ENCODE peak calls at places on chromosomes 5 and 9, in eight cellular contexts. F, B, C, L, W, Z, I and T are unnamed samples.

GRCh38 chr9:6759114-6759977 is 1.6 kb downstream of the KDM4C start:
- DNase-seq in B (peak; percentile 89), F (peak; percentile 53), L (peak; percentile 38), W (peak; percentile 38), Z (peak; percentile 89), C (peak; percentile 32), I (no peak), T (no peak)

GRCh38 chr5:9498541-9499497 is 47.1 kb downstream of the SEMA5A start:
- DNase-seq in C (peak; percentile 58), I (no peak), L (no peak), B (peak; percentile 50), Z (peak; percentile 45), W (no peak), F (no peak), T (no peak)

GRCh38 chr9:5832093-5832542 is 799 bp downstream of the ERMP1 start:
- DNase-seq in L (peak; percentile 18), I (no peak), B (no peak), Z (no peak), W (no peak), F (peak; percentile 21), C (no peak), T (no peak)

GRCh38 chr5:1329111-1329579 is 15.8 kb downstream of the CLPTM1L start:
- DNase-seq in Z (no peak), I (no peak), L (no peak), W (no peak), C (no peak), F (no peak), B (no peak), T (no peak)

GRCh38 chr9:34195143-34195542 is 16.3 kb downstream of the UBAP1 start:
- DNase-seq in F (no peak), W (no peak), B (no peak), Z (no peak), L (no peak), I (no peak), C (no peak), T (no peak)

GRCh38 chr5:1419476-1420210 is 25.6 kb downstream of the SLC6A3 start:
- DNase-seq in B (no peak), L (no peak), W (no peak), Z (no peak), C (no peak), I (no peak), F (no peak), T (no peak)

GRCh38 chr5:120160120-120160895 is 303.8 kb upstream of the PRR16 start:
- DNase-seq in F (no peak), I (no peak), C (no peak), L (no peak), Z (peak; percentile 90), W (no peak), B (no peak), T (no peak)

GRCh38 chr9:132142883-132143282 is 19.0 kb upstream of the NTNG2 start:
- DNase-seq in I (no peak), B (no peak), Z (no peak), L (no peak), C (no peak), F (no peak), W (no peak), T (no peak)

GRCh38 chr5:148746826-148747535 is 79.4 kb upstream of the ADRB2 start:
- DNase-seq in F (no peak), W (no peak), I (no peak), B (no peak), C (no peak), L (no peak), Z (peak; percentile 15), T (no peak)

GRCh38 chr5:7745882-7746735 is 104.8 kb downstream of the CFAP90 start:
- DNase-seq in W (peak; percentile 71), B (peak; percentile 75), F (peak; percentile 5), C (peak; percentile 69), Z (peak; percentile 80), L (peak; percentile 48), I (peak; percentile 57), T (no peak)

GRCh38 chr9:104286792-104287191 is 192.7 kb downstream of the SMC2 start:
- DNase-seq in B (no peak), W (no peak), C (no peak), Z (peak; percentile 65), F (no peak), L (no peak), I (no peak), T (no peak)

GRCh38 chr9:98494852-98495251 is 213.9 kb downstream of the GABBR2 start:
- DNase-seq in B (no peak), W (no peak), L (no peak), F (no peak), C (no peak), Z (no peak), I (no peak), T (no peak)

GRCh38 chr9:134698111-134698510 is 56.5 kb downstream of the COL5A1 start:
- DNase-seq in C (no peak), L (no peak), B (no peak), W (no peak), Z (peak; percentile 25), I (no peak), F (no peak), T (no peak)

GRCh38 chr9:123235448-123235847 is 32.9 kb downstream of the STRBP start:
- DNase-seq in C (no peak), L (no peak), I (no peak), Z (no peak), B (no peak), F (no peak), W (no peak), T (no peak)

GRCh38 chr5:56941981-56942380 is 9.9 kb downstream of the MIER3 start:
- DNase-seq in C (no peak), I (no peak), L (no peak), F (no peak), B (peak; percentile 14), W (no peak), Z (no peak), T (no peak)

GRCh38 chr9:33498387-33498786 is 24.7 kb upstream of the NOL6 start:
- DNase-seq in F (no peak), W (no peak), C (no peak), Z (peak; percentile 43), I (no peak), B (no peak), L (no peak), T (no peak)

GRCh38 chr5:61603211-61603908 is 271.3 kb downstream of the ZSWIM6 start:
- DNase-seq in W (no peak), C (peak; percentile 46), Z (no peak), F (no peak), L (peak; percentile 44), B (no peak), I (no peak), T (no peak)

DNA sequence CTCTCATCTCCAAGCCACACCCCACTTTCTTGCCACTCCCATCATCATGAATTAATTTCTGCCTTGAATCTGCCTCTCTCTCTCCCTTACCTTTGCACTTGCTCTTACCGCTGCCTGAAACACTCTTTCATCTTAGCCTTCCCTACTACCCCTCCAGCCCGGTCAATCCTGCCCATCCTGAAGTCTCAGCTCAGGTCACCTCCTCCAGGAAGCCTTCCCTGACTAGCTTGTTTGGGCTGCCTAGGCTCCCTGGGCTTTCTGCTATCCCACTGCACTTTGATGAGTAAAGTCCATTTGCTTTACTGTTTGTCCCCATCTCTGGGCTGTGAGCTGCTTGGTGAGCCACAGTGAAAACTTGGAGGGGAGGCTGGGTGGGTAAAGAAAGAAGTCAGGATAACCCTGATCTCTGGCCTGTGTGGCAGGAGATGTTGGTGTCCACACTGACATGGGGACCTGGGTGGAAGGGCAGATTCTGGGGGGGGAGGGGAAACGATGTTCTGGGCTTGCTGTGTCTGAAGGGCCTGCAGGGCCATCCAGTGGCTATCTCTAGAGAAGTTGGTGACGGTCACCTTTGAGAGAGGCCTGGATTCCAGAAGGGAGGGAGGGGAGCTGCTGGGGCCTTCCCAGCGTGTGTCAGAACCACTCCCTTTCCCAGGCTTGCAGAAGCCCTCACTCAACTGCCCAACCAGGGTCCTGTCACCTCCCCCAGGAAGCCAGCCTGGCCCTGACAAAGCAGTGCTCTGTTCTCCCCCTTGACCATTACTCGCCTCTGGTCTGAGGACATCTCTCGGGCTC is 75.0 kb upstream of the DAB2IP start:
- DNase-seq in I (no peak), Z (no peak), L (no peak), W (no peak), C (no peak), F (no peak), B (no peak), T (no peak)
- TF ChIP-seq CTCF in I (no peak), Z (no peak), L (no peak), W (no peak), C (no peak), F (no peak), B (no peak), T (no peak)

GRCh38 chr9:96619491-96620154 is at the start of gene CDC14B:
- DNase-seq in B (peak; percentile 88), W (peak; percentile 88), C (peak; percentile 97), L (peak; percentile 90), Z (peak; percentile 82), F (peak; percentile 38), I (peak; percentile 92), T (peak; percentile 44)

GRCh38 chr9:96621619-96622018 is 2.0 kb upstream of the CDC14B start:
- DNase-seq in W (no peak), B (no peak), F (no peak), L (no peak), C (no peak), Z (no peak), I (no peak), T (no peak)

GRCh38 chr9:96619109-96619435 is 571 bp downstream of the CDC14B start:
- DNase-seq in W (peak; percentile 52), Z (no peak), I (no peak), L (no peak), F (no peak), C (no peak), B (no peak), T (no peak)

GRCh38 chr9:96620832-96621269 is 1.2 kb upstream of the CDC14B start:
- DNase-seq in C (no peak), B (no peak), F (no peak), Z (no peak), I (no peak), W (no peak), L (no peak), T (no peak)

GRCh38 chr9:96620155-96620514 is 492 bp upstream of the CDC14B start:
- DNase-seq in I (no peak), Z (no peak), C (no peak), F (no peak), L (no peak), B (no peak), W (no peak), T (no peak)
- H3K4me3 ChIP-seq in I (peak overlapping the region; percentile 62), Z (peak overlapping the region; percentile 47), C (peak overlapping the region; percentile 22), F (no peak overlapping the region), L (peak overlapping the region; percentile 98), B (peak overlapping the region; percentile 60), W (peak overlapping the region; percentile 55), T (no peak overlapping the region)

GRCh38 chr5:108451269-108451668 is 69.4 kb upstream of the FBXL17 start:
- DNase-seq in W (no peak), L (no peak), C (no peak), F (no peak), Z (no peak), I (no peak), B (no peak), T (no peak)
- TF ChIP-seq CTCF in W (no peak), L (no peak), C (no peak), F (peak; percentile 19), Z (peak; percentile 1), I (no peak), B (no peak), T (no peak)

DNA sequence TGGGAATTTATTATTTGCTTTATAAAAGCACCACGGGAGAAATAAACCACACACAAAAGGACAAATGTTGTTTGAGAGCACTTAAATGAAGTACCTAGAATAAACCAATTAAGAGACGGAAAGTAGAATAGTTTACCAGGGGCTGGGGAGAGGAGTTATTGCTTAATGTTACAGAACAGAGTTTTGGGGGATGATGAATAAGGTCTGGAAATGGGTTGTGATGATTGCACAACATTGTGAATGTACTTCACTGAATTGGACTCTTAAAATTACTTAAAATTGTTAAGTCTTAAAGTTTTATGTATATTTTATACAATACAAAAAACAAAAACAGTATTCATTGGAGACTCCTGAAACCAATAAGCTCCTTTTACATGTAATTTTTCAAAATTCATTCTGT is 1.5 kb downstream of the ZBTB43 start:
- DNase-seq in L (no peak), I (no peak), B (peak; percentile 71), Z (peak; percentile 74), C (no peak), W (no peak), F (no peak), T (no peak)
- H3K4me3 ChIP-seq in L (peak overlapping the region; percentile 73), I (peak overlapping the region; percentile 73), B (peak overlapping the region; percentile 94), Z (peak overlapping the region; percentile 91), C (no peak overlapping the region), W (peak overlapping the region; percentile 97), F (peak overlapping the region; percentile 68), T (peak overlapping the region; percentile 85)